ENCODE peak calls at places on chromosome 1, in six cellular contexts. W is tibial nerve, U is IMR-90, Z is neural crest cell, N is NCI-H187 treated with DMSO at 0.1 percent for 48 hours, I is hepatocyte. V is an unnamed sample.

GRCh38 chr1:18768086-18768485 is 91.4 kb downstream of the TAS1R2 start:
- DNase-seq in I (no peak), Z (no peak), U (no peak), N (no peak), W (no peak), V (no peak)

GRCh38 chr1:64163972-64164371 is 39.5 kb upstream of the UBE2U start:
- DNase-seq in U (peak), I (peak), N (no peak), Z (no peak), W (peak), V (peak)

GRCh38 chr1:3450202-3450863 is 4.1 kb upstream of the ARHGEF16 start:
- DNase-seq in I (no peak), W (no peak), Z (no peak), N (no peak), U (no peak), V (no peak)

GRCh38 chr1:205199931-205200299 is 11.6 kb downstream of the DSTYK start:
- DNase-seq in I (no peak), U (no peak), N (no peak), W (no peak), Z (no peak), V (no peak)

GRCh38 chr1:173153503-173153902 is 53.6 kb downstream of the TNFSF4 start:
- DNase-seq in I (no peak), Z (no peak), W (no peak), U (no peak), N (no peak), V (no peak)

GRCh38 chr1:212987702-212988322 is 27.9 kb downstream of the ANGEL2 start:
- DNase-seq in W (no peak), U (peak), Z (no peak), N (no peak), I (no peak), V (peak)

GRCh38 chr1:27601771-27602509 is 2.0 kb downstream of the AHDC1 start:
- DNase-seq in N (no peak), I (peak), W (no peak), Z (no peak), U (no peak), V (no peak)

GRCh38 chr1:30759718-30760281 is 2.2 kb upstream of the LAPTM5 start:
- DNase-seq in Z (no peak), W (no peak), I (no peak), U (no peak), N (no peak), V (no peak)

GRCh38 chr1:170959385-170959784 is 24.1 kb downstream of the MROH9 start:
- DNase-seq in I (no peak), N (no peak), U (peak), Z (no peak), W (no peak), V (peak)

GRCh38 chr1:206975313-206975712 is 5.1 kb upstream of the FCAMR start:
- DNase-seq in U (no peak), I (no peak), W (no peak), N (no peak), Z (no peak), V (no peak)

GRCh38 chr1:186435336-186435735 is 25.6 kb downstream of the PDC start:
- DNase-seq in I (no peak), W (no peak), U (peak), N (no peak), Z (no peak), V (peak)

GRCh38 chr1:201706109-201706508 is 122.8 kb upstream of the IPO9 start:
- DNase-seq in N (no peak), U (no peak), I (no peak), Z (no peak), W (no peak), V (no peak)

GRCh38 chr1:87224209-87224608 is 104.5 kb upstream of the LMO4 start:
- DNase-seq in Z (no peak), I (no peak), W (no peak), U (peak), N (no peak), V (peak)

GRCh38 chr1:234218078-234218477 is 155.2 kb upstream of the COA6 start:
- DNase-seq in I (no peak), W (no peak), U (no peak), Z (no peak), N (no peak), V (no peak)

GRCh38 chr1:22108343-22109135 is 34.4 kb downstream of the WNT4 start:
- DNase-seq in N (no peak), I (peak), W (no peak), U (no peak), Z (no peak), V (no peak)

GRCh38 chr1:36303650-36304360 is 2.4 kb upstream of the SH3D21 start:
- DNase-seq in U (no peak), N (no peak), I (no peak), Z (no peak), W (no peak), V (no peak)

GRCh38 chr1:234438579-234438978 is 40.4 kb downstream of the TARBP1 start:
- DNase-seq in W (no peak), Z (no peak), I (no peak), N (no peak), U (no peak), V (no peak)

GRCh38 chr1:189180057-189180456 is 1297.6 kb downstream of the BRINP3 start:
- DNase-seq in I (no peak), W (no peak), N (no peak), U (no peak), Z (no peak), V (no peak)

GRCh38 chr1:19268445-19268844 is 16.8 kb downstream of the MRTO4 start:
- DNase-seq in W (no peak), N (no peak), Z (no peak), U (no peak), I (no peak), V (no peak)

GRCh38 chr1:15034656-15035055 is 118.9 kb upstream of the TMEM51 start:
- DNase-seq in Z (no peak), U (no peak), W (no peak), I (no peak), N (no peak), V (no peak)

GRCh38 chr1:27408151-27408550 is 15.7 kb downstream of the GPR3 start:
- DNase-seq in U (no peak), N (no peak), I (no peak), W (no peak), Z (no peak), V (peak)

V was measured in A172.